ENCODE peak calls at places on chromosome 15, in nine cellular contexts. S is ovary, W is IMR-90, F is dermis blood vessel endothelial cell, H is dermis microvascular lymphatic vessel endothelial cell, D is RPMI7951, O is Panc1, Z is body of pancreas, R is nephron progenitor cell. T is an unnamed sample.

GRCh38 chr15:89083246-89083645 is 5.0 kb upstream of the ABHD2 start:
- DNase-seq in S (no peak), W (no peak), F (no peak), H (no peak), D (no peak), O (no peak), Z (no peak), R (no peak), T (no peak)

GRCh38 chr15:75361989-75362641 is 6.3 kb downstream of the MAN2C1 start:
- DNase-seq in S (no peak), W (no peak), F (no peak), H (no peak), D (no peak), O (no peak), Z (no peak), R (no peak), T (no peak)

GRCh38 chr15:81312790-81313543 is 11.0 kb downstream of the STARD5 start:
- DNase-seq in S (peak), W (peak), F (peak), H (no peak), D (peak), O (peak), Z (peak), R (no peak), T (peak)

GRCh38 chr15:101126618-101127502 is 125.0 kb downstream of the CHSY1 start:
- DNase-seq in S (no peak), W (peak), F (no peak), H (no peak), D (peak), O (no peak), Z (no peak), R (no peak), T (peak)

GRCh38 chr15:70701891-70702568 is 61.3 kb downstream of the UACA start:
- DNase-seq in S (no peak), W (peak), F (peak), H (peak), D (peak), O (peak), Z (no peak), R (no peak), T (peak)

GRCh38 chr15:25691544-25692430 is 171.3 kb downstream of the ATP10A start:
- DNase-seq in S (no peak), W (peak), F (no peak), H (no peak), D (no peak), O (no peak), Z (no peak), R (no peak), T (no peak)

GRCh38 chr15:62928242-62928995 is 114.1 kb upstream of the TPM1 start:
- DNase-seq in S (no peak), W (peak), F (peak), H (no peak), D (peak), O (no peak), Z (peak), R (no peak), T (peak)

GRCh38 chr15:77614251-77614806 is 18.4 kb downstream of the LINGO1 start:
- DNase-seq in S (no peak), W (no peak), F (no peak), H (no peak), D (no peak), O (no peak), Z (no peak), R (no peak), T (no peak)